ENCODE peak calls at places on chromosome 13, in eight cellular contexts. F is MM.1S; V is heart right ventricle; H is cardiac fibroblast; B is CD4-positive, alpha-beta memory T cell; L is spleen; U is ascending aorta; N is A549. R is an unnamed sample.
A peak's percentile ranks its signal among the peaks of the same experiment; 100 is the strongest.

GRCh38 chr13:36919206-36919832 is 719 bp downstream of the SMAD9 start:
- DNase-seq in F (no peak), V (peak; percentile 29), H (peak; percentile 39), B (no peak), L (no peak), U (no peak), N (no peak), R (no peak)

GRCh38 chr13:44523176-44524017 is 52.7 kb downstream of the TSC22D1 start:
- DNase-seq in F (peak; percentile 36), V (no peak), H (peak; percentile 61), B (no peak), L (no peak), U (no peak), N (peak; percentile 61), R (peak; percentile 16)

GRCh38 chr13:31236211-31236786 is 36.5 kb downstream of the B3GLCT start:
- DNase-seq in F (peak; percentile 35), V (no peak), H (peak; percentile 73), B (peak; percentile 4), L (no peak), U (no peak), N (peak; percentile 26), R (peak; percentile 35)

GRCh38 chr13:39225860-39226259 is 187.6 kb downstream of the NHLRC3 start:
- DNase-seq in F (no peak), V (no peak), H (no peak), B (no peak), L (no peak), U (no peak), N (no peak), R (no peak)

GRCh38 chr13:108525867-108526266 is 103.5 kb upstream of the MYO16 start:
- DNase-seq in F (no peak), V (no peak), H (no peak), B (no peak), L (no peak), U (no peak), N (no peak), R (no peak)

GRCh38 chr13:38463047-38463446 is 113.4 kb downstream of the UFM1 start:
- DNase-seq in F (no peak), V (no peak), H (no peak), B (no peak), L (no peak), U (no peak), N (no peak), R (no peak)

GRCh38 chr13:32471187-32471922 is 43.4 kb upstream of the N4BP2L1 start:
- DNase-seq in F (peak; percentile 31), V (peak; percentile 64), H (peak; percentile 87), B (no peak), L (no peak), U (no peak), N (no peak), R (no peak)

GRCh38 chr13:21894091-21894490 is 223.2 kb downstream of the FGF9 start:
- DNase-seq in F (no peak), V (no peak), H (no peak), B (no peak), L (no peak), U (no peak), N (no peak), R (no peak)

DNA sequence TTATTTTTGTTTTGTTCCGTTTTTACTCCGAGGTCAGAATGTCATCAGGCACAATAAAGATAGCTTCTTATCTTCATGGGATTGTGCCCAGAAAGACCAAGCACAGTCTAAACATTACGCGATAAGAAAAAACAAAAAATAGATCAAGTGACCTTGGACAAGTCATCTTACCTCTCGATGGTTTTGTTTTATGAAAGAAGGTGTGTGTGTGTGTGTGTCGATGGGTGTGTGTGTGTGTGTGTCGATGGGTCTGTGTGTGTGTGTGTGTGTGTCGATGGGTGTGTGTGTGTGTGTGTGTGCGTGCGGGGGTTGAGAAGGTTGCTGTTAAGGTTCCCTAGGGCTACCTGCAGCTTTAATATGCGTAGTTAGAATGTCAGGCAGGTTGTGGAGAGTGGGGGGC is 616 bp upstream of the ATP8A2 start:
- DNase-seq in F (no peak), V (no peak), H (no peak), B (no peak), L (no peak), U (no peak), N (no peak), R (no peak)
- H3K4me3 ChIP-seq in F (no peak overlapping the region), V (no peak overlapping the region), H (no peak overlapping the region), B (no peak overlapping the region), L (no peak overlapping the region), U (no peak overlapping the region), N (no peak overlapping the region), R (no peak overlapping the region)

GRCh38 chr13:52096062-52096461 is 32.8 kb downstream of the NEK5 start:
- DNase-seq in F (no peak), V (no peak), H (no peak), B (no peak), L (no peak), U (no peak), N (no peak), R (no peak)

GRCh38 chr13:52096748-52097147 is 32.1 kb downstream of the NEK5 start:
- DNase-seq in F (no peak), V (no peak), H (no peak), B (no peak), L (no peak), U (no peak), N (no peak), R (no peak)

GRCh38 chr13:52091473-52091872 is 37.4 kb downstream of the NEK5 start:
- DNase-seq in F (no peak), V (no peak), H (no peak), B (no peak), L (no peak), U (no peak), N (no peak), R (no peak)

GRCh38 chr13:52092087-52092486 is 36.8 kb downstream of the NEK5 start:
- DNase-seq in F (no peak), V (no peak), H (no peak), B (no peak), L (no peak), U (no peak), N (no peak), R (no peak)

GRCh38 chr13:52097197-52097596 is 31.7 kb downstream of the NEK5 start:
- DNase-seq in F (no peak), V (no peak), H (no peak), B (no peak), L (no peak), U (no peak), N (no peak), R (no peak)
- H3K4me3 ChIP-seq in F (no peak overlapping the region), V (no peak overlapping the region), H (no peak overlapping the region), B (no peak overlapping the region), L (no peak overlapping the region), U (no peak overlapping the region), N (no peak overlapping the region), R (no peak overlapping the region)

GRCh38 chr13:73189766-73190165 is 131.0 kb downstream of the KLF5 start:
- DNase-seq in F (no peak), V (no peak), H (no peak), B (no peak), L (no peak), U (no peak), N (no peak), R (no peak)
- H3K4me3 ChIP-seq in F (no peak overlapping the region), V (no peak overlapping the region), H (no peak overlapping the region), B (no peak overlapping the region), L (no peak overlapping the region), U (no peak overlapping the region), N (peak overlapping the region; percentile 25), R (no peak overlapping the region)

GRCh38 chr13:80590551-80590950 is 249.6 kb upstream of the SPRY2 start:
- DNase-seq in F (no peak), V (no peak), H (no peak), B (no peak), L (no peak), U (no peak), N (no peak), R (no peak)
- H3K4me3 ChIP-seq in F (no peak overlapping the region), V (no peak overlapping the region), H (no peak overlapping the region), B (no peak overlapping the region), L (no peak overlapping the region), U (no peak overlapping the region), N (no peak overlapping the region), R (no peak overlapping the region)

DNA sequence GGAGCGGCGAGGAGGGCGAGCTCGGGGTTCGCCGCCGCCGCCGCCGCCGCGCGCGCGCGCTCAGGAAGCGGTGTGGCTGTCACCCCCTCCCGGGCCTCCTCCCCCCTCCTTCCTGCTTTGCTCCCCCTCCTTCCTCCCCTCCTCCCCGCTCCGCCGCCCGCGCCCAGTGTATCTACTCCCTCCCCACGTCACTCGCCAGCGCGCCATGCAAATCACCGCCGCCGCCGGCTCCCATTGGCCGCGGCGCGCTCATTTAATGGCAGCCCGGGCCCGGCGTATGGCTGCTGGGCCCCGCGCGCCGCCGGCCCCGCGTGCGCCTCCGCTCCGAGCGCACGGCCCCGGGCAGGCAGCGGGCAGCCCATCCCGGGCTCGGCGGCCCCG is 335 bp upstream of the SOX1 start:
- DNase-seq in F (no peak), V (peak; percentile 57), H (peak; percentile 27), B (peak; percentile 41), L (peak; percentile 65), U (no peak), N (no peak), R (no peak)
- H3K4me3 ChIP-seq in F (no peak overlapping the region), V (peak overlapping the region; percentile 10), H (no peak overlapping the region), B (no peak overlapping the region), L (peak overlapping the region; percentile 62), U (peak overlapping the region; percentile 55), N (no peak overlapping the region), R (no peak overlapping the region)

R was measured in GM12865.